ENCODE peak calls at places on chromosome 22, in five cellular contexts. One of them, this sample, is unnamed.

GRCh38 chr22:45009881-45010531 is at the start of gene PHF21B:
- DNase-seq in stimulated activated naive CD4-positive, alpha-beta T cell: no peak
- DNase-seq in activated CD8-positive, alpha-beta memory T cell treated with anti-CD3 and anti-CD28 coated beads, Interleukin-2, amount 50 U/mL, for 48 hours: peak
- DNase-seq in AG09319: no peak
- DNase-seq in BJ: no peak
- DNase-seq in this sample: no peak

GRCh38 chr22:31926969-31927368 is 17.4 kb upstream of the YWHAH start:
- DNase-seq in stimulated activated naive CD4-positive, alpha-beta T cell: no peak
- DNase-seq in activated CD8-positive, alpha-beta memory T cell treated with anti-CD3 and anti-CD28 coated beads, Interleukin-2, amount 50 U/mL, for 48 hours: no peak
- DNase-seq in AG09319: no peak
- DNase-seq in BJ: no peak
- DNase-seq in this sample: no peak

GRCh38 chr22:41094036-41094435 is 1.6 kb downstream of the EP300 start:
- DNase-seq in stimulated activated naive CD4-positive, alpha-beta T cell: no peak
- DNase-seq in activated CD8-positive, alpha-beta memory T cell treated with anti-CD3 and anti-CD28 coated beads, Interleukin-2, amount 50 U/mL, for 48 hours: no peak
- DNase-seq in AG09319: no peak
- DNase-seq in BJ: no peak
- DNase-seq in this sample: no peak

GRCh38 chr22:33274214-33274828 is 216.1 kb upstream of the SYN3 start:
- DNase-seq in stimulated activated naive CD4-positive, alpha-beta T cell: no peak
- DNase-seq in activated CD8-positive, alpha-beta memory T cell treated with anti-CD3 and anti-CD28 coated beads, Interleukin-2, amount 50 U/mL, for 48 hours: peak
- DNase-seq in AG09319: no peak
- DNase-seq in BJ: no peak
- DNase-seq in this sample: no peak

GRCh38 chr22:20756846-20757245 is 17.1 kb upstream of the SERPIND1 start:
- DNase-seq in stimulated activated naive CD4-positive, alpha-beta T cell: no peak
- DNase-seq in activated CD8-positive, alpha-beta memory T cell treated with anti-CD3 and anti-CD28 coated beads, Interleukin-2, amount 50 U/mL, for 48 hours: no peak
- DNase-seq in AG09319: no peak
- DNase-seq in BJ: no peak
- DNase-seq in this sample: no peak

GRCh38 chr22:25477358-25477757 is 87.1 kb upstream of the GRK3 start:
- DNase-seq in stimulated activated naive CD4-positive, alpha-beta T cell: no peak
- DNase-seq in activated CD8-positive, alpha-beta memory T cell treated with anti-CD3 and anti-CD28 coated beads, Interleukin-2, amount 50 U/mL, for 48 hours: no peak
- DNase-seq in AG09319: no peak
- DNase-seq in BJ: no peak
- DNase-seq in this sample: no peak

GRCh38 chr22:33871935-33872334 is 48.3 kb downstream of the LARGE1 start:
- DNase-seq in stimulated activated naive CD4-positive, alpha-beta T cell: no peak
- DNase-seq in activated CD8-positive, alpha-beta memory T cell treated with anti-CD3 and anti-CD28 coated beads, Interleukin-2, amount 50 U/mL, for 48 hours: no peak
- DNase-seq in AG09319: no peak
- DNase-seq in BJ: no peak
- DNase-seq in this sample: no peak

GRCh38 chr22:41504397-41504796 is 35.5 kb downstream of the ACO2 start:
- DNase-seq in stimulated activated naive CD4-positive, alpha-beta T cell: no peak
- DNase-seq in activated CD8-positive, alpha-beta memory T cell treated with anti-CD3 and anti-CD28 coated beads, Interleukin-2, amount 50 U/mL, for 48 hours: no peak
- DNase-seq in AG09319: no peak
- DNase-seq in BJ: no peak
- DNase-seq in this sample: no peak

GRCh38 chr22:42856179-42856864 is 751 bp downstream of the ARFGAP3 start:
- DNase-seq in stimulated activated naive CD4-positive, alpha-beta T cell: peak
- DNase-seq in activated CD8-positive, alpha-beta memory T cell treated with anti-CD3 and anti-CD28 coated beads, Interleukin-2, amount 50 U/mL, for 48 hours: peak
- DNase-seq in AG09319: no peak
- DNase-seq in BJ: no peak
- DNase-seq in this sample: no peak

GRCh38 chr22:46262449-46263207 is 515 bp downstream of the PKDREJ start:
- DNase-seq in stimulated activated naive CD4-positive, alpha-beta T cell: no peak
- DNase-seq in activated CD8-positive, alpha-beta memory T cell treated with anti-CD3 and anti-CD28 coated beads, Interleukin-2, amount 50 U/mL, for 48 hours: peak
- DNase-seq in AG09319: no peak
- DNase-seq in BJ: no peak
- DNase-seq in this sample: no peak

GRCh38 chr22:46062232-46062615 is 85.3 kb upstream of the WNT7B start:
- DNase-seq in stimulated activated naive CD4-positive, alpha-beta T cell: no peak
- DNase-seq in activated CD8-positive, alpha-beta memory T cell treated with anti-CD3 and anti-CD28 coated beads, Interleukin-2, amount 50 U/mL, for 48 hours: no peak
- DNase-seq in AG09319: no peak
- DNase-seq in BJ: no peak
- DNase-seq in this sample: no peak

GRCh38 chr22:46528121-46528610 is 9.3 kb downstream of the CELSR1 start:
- DNase-seq in stimulated activated naive CD4-positive, alpha-beta T cell: no peak
- DNase-seq in activated CD8-positive, alpha-beta memory T cell treated with anti-CD3 and anti-CD28 coated beads, Interleukin-2, amount 50 U/mL, for 48 hours: no peak
- DNase-seq in AG09319: no peak
- DNase-seq in BJ: no peak
- DNase-seq in this sample: peak

GRCh38 chr22:35986085-35986484 is 42.5 kb downstream of the RBFOX2 start:
- DNase-seq in stimulated activated naive CD4-positive, alpha-beta T cell: no peak
- DNase-seq in activated CD8-positive, alpha-beta memory T cell treated with anti-CD3 and anti-CD28 coated beads, Interleukin-2, amount 50 U/mL, for 48 hours: no peak
- DNase-seq in AG09319: no peak
- DNase-seq in BJ: no peak
- DNase-seq in this sample: no peak

GRCh38 chr22:22865311-22866072 is 22.1 kb upstream of the IGLL5 start:
- DNase-seq in stimulated activated naive CD4-positive, alpha-beta T cell: no peak
- DNase-seq in activated CD8-positive, alpha-beta memory T cell treated with anti-CD3 and anti-CD28 coated beads, Interleukin-2, amount 50 U/mL, for 48 hours: no peak
- DNase-seq in AG09319: no peak
- DNase-seq in BJ: no peak
- DNase-seq in this sample: no peak

GRCh38 chr22:17095538-17095937 is 10.7 kb downstream of the IL17RA start:
- DNase-seq in stimulated activated naive CD4-positive, alpha-beta T cell: no peak
- DNase-seq in activated CD8-positive, alpha-beta memory T cell treated with anti-CD3 and anti-CD28 coated beads, Interleukin-2, amount 50 U/mL, for 48 hours: peak
- DNase-seq in AG09319: no peak
- DNase-seq in BJ: no peak
- DNase-seq in this sample: no peak

GRCh38 chr22:39967996-39968968 is 8.1 kb downstream of the TMA7B start:
- DNase-seq in stimulated activated naive CD4-positive, alpha-beta T cell: no peak
- DNase-seq in activated CD8-positive, alpha-beta memory T cell treated with anti-CD3 and anti-CD28 coated beads, Interleukin-2, amount 50 U/mL, for 48 hours: no peak
- DNase-seq in AG09319: no peak
- DNase-seq in BJ: no peak
- DNase-seq in this sample: no peak

GRCh38 chr22:39290724-39291161 is 28.7 kb downstream of the RPL3 start:
- DNase-seq in stimulated activated naive CD4-positive, alpha-beta T cell: no peak
- DNase-seq in activated CD8-positive, alpha-beta memory T cell treated with anti-CD3 and anti-CD28 coated beads, Interleukin-2, amount 50 U/mL, for 48 hours: no peak
- DNase-seq in AG09319: no peak
- DNase-seq in BJ: no peak
- DNase-seq in this sample: no peak

GRCh38 chr22:37630839-37631435 is 8.5 kb upstream of the SH3BP1 start:
- DNase-seq in stimulated activated naive CD4-positive, alpha-beta T cell: no peak
- DNase-seq in activated CD8-positive, alpha-beta memory T cell treated with anti-CD3 and anti-CD28 coated beads, Interleukin-2, amount 50 U/mL, for 48 hours: no peak
- DNase-seq in AG09319: no peak
- DNase-seq in BJ: no peak
- DNase-seq in this sample: no peak

GRCh38 chr22:24134090-24134846 is 47.0 kb upstream of the SUSD2 start:
- DNase-seq in stimulated activated naive CD4-positive, alpha-beta T cell: peak
- DNase-seq in activated CD8-positive, alpha-beta memory T cell treated with anti-CD3 and anti-CD28 coated beads, Interleukin-2, amount 50 U/mL, for 48 hours: peak
- DNase-seq in AG09319: no peak
- DNase-seq in BJ: no peak
- DNase-seq in this sample: no peak

GRCh38 chr22:29842172-29842571 is 4.1 kb upstream of the ASCC2 start:
- DNase-seq in stimulated activated naive CD4-positive, alpha-beta T cell: no peak
- DNase-seq in activated CD8-positive, alpha-beta memory T cell treated with anti-CD3 and anti-CD28 coated beads, Interleukin-2, amount 50 U/mL, for 48 hours: no peak
- DNase-seq in AG09319: no peak
- DNase-seq in BJ: no peak
- DNase-seq in this sample: no peak

GRCh38 chr22:45310331-45311032 is 748 bp downstream of the FAM118A start:
- DNase-seq in stimulated activated naive CD4-positive, alpha-beta T cell: no peak
- DNase-seq in activated CD8-positive, alpha-beta memory T cell treated with anti-CD3 and anti-CD28 coated beads, Interleukin-2, amount 50 U/mL, for 48 hours: peak
- DNase-seq in AG09319: no peak
- DNase-seq in BJ: no peak
- DNase-seq in this sample: no peak

GRCh38 chr22:39294571-39295468 is 24.6 kb downstream of the RPL3 start:
- DNase-seq in stimulated activated naive CD4-positive, alpha-beta T cell: no peak
- DNase-seq in activated CD8-positive, alpha-beta memory T cell treated with anti-CD3 and anti-CD28 coated beads, Interleukin-2, amount 50 U/mL, for 48 hours: no peak
- DNase-seq in AG09319: no peak
- DNase-seq in BJ: no peak
- DNase-seq in this sample: no peak

GRCh38 chr22:44799077-44799931 is 46.9 kb downstream of the ARHGAP8 start:
- DNase-seq in stimulated activated naive CD4-positive, alpha-beta T cell: no peak
- DNase-seq in activated CD8-positive, alpha-beta memory T cell treated with anti-CD3 and anti-CD28 coated beads, Interleukin-2, amount 50 U/mL, for 48 hours: no peak
- DNase-seq in AG09319: no peak
- DNase-seq in BJ: no peak
- DNase-seq in this sample: no peak

GRCh38 chr22:43497956-43498855 is 86.4 kb downstream of the MPPED1 start:
- DNase-seq in stimulated activated naive CD4-positive, alpha-beta T cell: no peak
- DNase-seq in activated CD8-positive, alpha-beta memory T cell treated with anti-CD3 and anti-CD28 coated beads, Interleukin-2, amount 50 U/mL, for 48 hours: no peak
- DNase-seq in AG09319: no peak
- DNase-seq in BJ: no peak
- DNase-seq in this sample: no peak

GRCh38 chr22:39738746-39739145 is 154.8 kb downstream of the ENTHD1 start:
- DNase-seq in stimulated activated naive CD4-positive, alpha-beta T cell: no peak
- DNase-seq in activated CD8-positive, alpha-beta memory T cell treated with anti-CD3 and anti-CD28 coated beads, Interleukin-2, amount 50 U/mL, for 48 hours: no peak
- DNase-seq in AG09319: no peak
- DNase-seq in BJ: no peak
- DNase-seq in this sample: peak

GRCh38 chr22:36439481-36440271 is 41.8 kb downstream of the TXN2 start:
- DNase-seq in stimulated activated naive CD4-positive, alpha-beta T cell: no peak
- DNase-seq in activated CD8-positive, alpha-beta memory T cell treated with anti-CD3 and anti-CD28 coated beads, Interleukin-2, amount 50 U/mL, for 48 hours: no peak
- DNase-seq in AG09319: peak
- DNase-seq in BJ: peak
- DNase-seq in this sample: peak

GRCh38 chr22:39418696-39419095 is 19.1 kb downstream of the TAB1 start:
- DNase-seq in stimulated activated naive CD4-positive, alpha-beta T cell: no peak
- DNase-seq in activated CD8-positive, alpha-beta memory T cell treated with anti-CD3 and anti-CD28 coated beads, Interleukin-2, amount 50 U/mL, for 48 hours: no peak
- DNase-seq in AG09319: no peak
- DNase-seq in BJ: no peak
- DNase-seq in this sample: no peak

GRCh38 chr22:46029574-46030200 is 52.7 kb upstream of the WNT7B start:
- DNase-seq in stimulated activated naive CD4-positive, alpha-beta T cell: no peak
- DNase-seq in activated CD8-positive, alpha-beta memory T cell treated with anti-CD3 and anti-CD28 coated beads, Interleukin-2, amount 50 U/mL, for 48 hours: peak
- DNase-seq in AG09319: no peak
- DNase-seq in BJ: no peak
- DNase-seq in this sample: no peak

GRCh38 chr22:46881373-46882118 is 119.1 kb downstream of the TBC1D22A start:
- DNase-seq in stimulated activated naive CD4-positive, alpha-beta T cell: no peak
- DNase-seq in activated CD8-positive, alpha-beta memory T cell treated with anti-CD3 and anti-CD28 coated beads, Interleukin-2, amount 50 U/mL, for 48 hours: no peak
- DNase-seq in AG09319: no peak
- DNase-seq in BJ: no peak
- DNase-seq in this sample: no peak

GRCh38 chr22:17431179-17431578 is 61.9 kb downstream of the CECR2 start:
- DNase-seq in stimulated activated naive CD4-positive, alpha-beta T cell: no peak
- DNase-seq in activated CD8-positive, alpha-beta memory T cell treated with anti-CD3 and anti-CD28 coated beads, Interleukin-2, amount 50 U/mL, for 48 hours: no peak
- DNase-seq in AG09319: no peak
- DNase-seq in BJ: no peak
- DNase-seq in this sample: no peak

GRCh38 chr22:40190501-40190900 is 12.8 kb downstream of the TNRC6B start:
- DNase-seq in stimulated activated naive CD4-positive, alpha-beta T cell: no peak
- DNase-seq in activated CD8-positive, alpha-beta memory T cell treated with anti-CD3 and anti-CD28 coated beads, Interleukin-2, amount 50 U/mL, for 48 hours: no peak
- DNase-seq in AG09319: no peak
- DNase-seq in BJ: no peak
- DNase-seq in this sample: no peak

GRCh38 chr22:41256898-41257260 is 16.1 kb upstream of the CHADL start:
- DNase-seq in stimulated activated naive CD4-positive, alpha-beta T cell: no peak
- DNase-seq in activated CD8-positive, alpha-beta memory T cell treated with anti-CD3 and anti-CD28 coated beads, Interleukin-2, amount 50 U/mL, for 48 hours: no peak
- DNase-seq in AG09319: no peak
- DNase-seq in BJ: no peak
- DNase-seq in this sample: no peak

GRCh38 chr22:44396021-44396726 is 83.4 kb upstream of the SHISAL1 start:
- DNase-seq in stimulated activated naive CD4-positive, alpha-beta T cell: no peak
- DNase-seq in activated CD8-positive, alpha-beta memory T cell treated with anti-CD3 and anti-CD28 coated beads, Interleukin-2, amount 50 U/mL, for 48 hours: peak
- DNase-seq in AG09319: no peak
- DNase-seq in BJ: no peak
- DNase-seq in this sample: no peak

GRCh38 chr22:28296452-28296851 is 377.4 kb upstream of the PITPNB start:
- DNase-seq in stimulated activated naive CD4-positive, alpha-beta T cell: no peak
- DNase-seq in activated CD8-positive, alpha-beta memory T cell treated with anti-CD3 and anti-CD28 coated beads, Interleukin-2, amount 50 U/mL, for 48 hours: no peak
- DNase-seq in AG09319: no peak
- DNase-seq in BJ: no peak
- DNase-seq in this sample: no peak

GRCh38 chr22:22754268-22754657 is 109.8 kb downstream of the GGTLC2 start:
- DNase-seq in stimulated activated naive CD4-positive, alpha-beta T cell: no peak
- DNase-seq in activated CD8-positive, alpha-beta memory T cell treated with anti-CD3 and anti-CD28 coated beads, Interleukin-2, amount 50 U/mL, for 48 hours: no peak
- DNase-seq in AG09319: no peak
- DNase-seq in BJ: no peak
- DNase-seq in this sample: no peak

This sample was measured in AG09309.